ENCODE peak calls at places on chromosomes 16 and 17, in eight cellular contexts. U, R, Q, V, I, A, P and Z are unnamed samples.

GRCh38 chr16:62648256-62648655 is 612.0 kb upstream of the CDH8 start:
- DNase-seq in Q (no peak), R (no peak), P (no peak), V (no peak), I (no peak), A (no peak), U (no peak), Z (no peak)

GRCh38 chr16:89909777-89910716 is 8.6 kb upstream of the MC1R start:
- DNase-seq in V (peak; percentile 73), A (peak; percentile 69), P (peak; percentile 89), Q (no peak), U (peak; percentile 43), R (peak; percentile 91), I (no peak), Z (no peak)

GRCh38 chr16:2475413-2476344 is 752 bp downstream of the TBC1D24 start:
- DNase-seq in A (no peak), I (no peak), P (no peak), R (peak; percentile 61), Q (no peak), V (no peak), U (no peak), Z (no peak)

GRCh38 chr17:48441231-48441711 is 11.3 kb upstream of the SKAP1 start:
- DNase-seq in Q (no peak), I (no peak), A (no peak), R (no peak), U (no peak), V (peak; percentile 8), P (no peak), Z (no peak)

GRCh38 chr17:81102869-81103268 is 62.4 kb upstream of the PVALEF start:
- DNase-seq in P (no peak), R (no peak), U (no peak), I (no peak), V (no peak), Q (no peak), A (no peak), Z (no peak)

GRCh38 chr16:87127061-87127765 is 190.0 kb downstream of the C16orf95 start:
- DNase-seq in V (peak; percentile 70), R (no peak), Q (no peak), U (no peak), A (no peak), I (no peak), P (no peak), Z (no peak)

GRCh38 chr17:3590768-3591167 is 18.4 kb downstream of the TRPV1 start:
- DNase-seq in A (no peak), I (no peak), Q (no peak), P (no peak), U (no peak), V (no peak), R (no peak), Z (no peak)

GRCh38 chr16:67647681-67648080 is 2.7 kb downstream of the CARMIL2 start:
- DNase-seq in Q (no peak), P (peak; percentile 21), A (no peak), U (no peak), R (no peak), V (no peak), I (no peak), Z (no peak)

GRCh38 chr17:68778726-68779125 is 176.5 kb downstream of the ABCA8 start:
- DNase-seq in P (no peak), U (no peak), I (no peak), R (no peak), A (no peak), Q (no peak), V (no peak), Z (no peak)

GRCh38 chr16:6643083-6643686 is 689.5 kb upstream of the RBFOX1 start:
- DNase-seq in R (peak; percentile 68), Q (no peak), U (peak; percentile 2), P (no peak), A (peak; percentile 58), V (peak; percentile 35), I (peak; percentile 16), Z (peak; percentile 18)

GRCh38 chr17:82418001-82418986 is at the start of the genes HEXD and OGFOD3:
- DNase-seq in Q (no peak), A (peak; percentile 63), I (peak; percentile 40), V (peak; percentile 75), P (peak; percentile 91), U (peak; percentile 72), R (peak; percentile 92), Z (no peak)

GRCh38 chr17:39566092-39566491 is 41.6 kb downstream of the NEUROD2 start:
- DNase-seq in V (no peak), I (no peak), Q (no peak), P (no peak), A (no peak), U (no peak), R (no peak), Z (no peak)

GRCh38 chr16:84044108-84044488 is 1.5 kb upstream of the SLC38A8 start:
- DNase-seq in U (no peak), V (peak; percentile 14), Q (no peak), P (no peak), A (no peak), R (peak; percentile 72), I (no peak), Z (no peak)

GRCh38 chr17:3888343-3889171 is 4.3 kb downstream of the CAMKK1 start:
- DNase-seq in R (peak; percentile 87), U (no peak), A (peak; percentile 65), Q (no peak), I (peak; percentile 60), P (peak; percentile 90), V (peak; percentile 94), Z (no peak)

GRCh38 chr17:37737081-37737480 is 7.8 kb downstream of the HNF1B start:
- DNase-seq in R (no peak), U (no peak), Q (no peak), V (no peak), I (no peak), P (no peak), A (no peak), Z (no peak)

GRCh38 chr16:87254271-87254670 is 62.9 kb downstream of the C16orf95 start:
- DNase-seq in I (no peak), A (no peak), U (no peak), V (no peak), Q (no peak), R (no peak), P (no peak), Z (no peak)

GRCh38 chr17:5413682-5414081 is 5.8 kb downstream of the NUP88 start:
- DNase-seq in V (peak; percentile 93), R (no peak), A (no peak), P (no peak), U (no peak), I (peak; percentile 82), Q (no peak), Z (peak; percentile 95)

GRCh38 chr16:11627292-11627663 is 40.6 kb upstream of the LITAF start:
- DNase-seq in V (no peak), P (no peak), A (no peak), Q (no peak), I (no peak), U (no peak), R (no peak), Z (no peak)
- TF ChIP-seq CTCF in V (no peak), P (no peak), A (no peak), Q (no peak), I (no peak), U (no peak), R (no peak), Z (no peak)

GRCh38 chr17:8799851-8800212 is 667 bp upstream of the MFSD6L start:
- DNase-seq in Q (no peak), V (no peak), P (no peak), R (no peak), I (no peak), U (no peak), A (no peak), Z (no peak)

GRCh38 chr17:8798176-8799000 is 777 bp downstream of the MFSD6L start:
- DNase-seq in V (no peak), A (no peak), U (no peak), R (peak; percentile 42), I (no peak), P (no peak), Q (no peak), Z (no peak)

GRCh38 chr17:8797621-8798175 is 1.5 kb downstream of the MFSD6L start:
- DNase-seq in Q (no peak), I (no peak), V (no peak), U (no peak), A (no peak), P (no peak), R (no peak), Z (no peak)

GRCh38 chr17:8800656-8801055 is 1.5 kb upstream of the MFSD6L start:
- DNase-seq in Q (no peak), P (no peak), R (no peak), U (no peak), A (no peak), I (no peak), V (no peak), Z (no peak)

GRCh38 chr17:8799001-8799850 is at the start of gene MFSD6L:
- DNase-seq in I (no peak), A (no peak), V (peak; percentile 16), R (peak; percentile 91), P (no peak), Q (no peak), U (no peak), Z (no peak)
- H3K4me3 ChIP-seq in I (no peak within 1 kb of the TSS), A (no peak within 1 kb of the TSS), V (no peak within 1 kb of the TSS), R (peak within 1 kb of the TSS; percentile 77), P (no peak within 1 kb of the TSS), Q (no peak within 1 kb of the TSS), U (no peak within 1 kb of the TSS), Z (no peak within 1 kb of the TSS)

GRCh38 chr16:73011926-73012325 is 36.0 kb downstream of the ZFHX3 start:
- DNase-seq in U (no peak), A (no peak), Q (no peak), V (no peak), R (no peak), P (no peak), I (no peak), Z (no peak)
- TF ChIP-seq CTCF in U (no peak), A (no peak), Q (no peak), V (no peak), R (peak; percentile 14), P (peak; percentile 33), I (no peak), Z (no peak)

GRCh38 chr16:14072360-14072759 is 1.2 kb downstream of the MRTFB start:
- DNase-seq in I (no peak), A (no peak), R (no peak), Q (no peak), U (no peak), P (no peak), V (no peak), Z (no peak)
- H3K4me3 ChIP-seq in I (peak overlapping the region; percentile 80), A (peak overlapping the region; percentile 82), R (peak overlapping the region; percentile 95), Q (peak overlapping the region; percentile 100), U (no peak overlapping the region), P (peak overlapping the region; percentile 79), V (peak overlapping the region; percentile 94), Z (no peak overlapping the region)

GRCh38 chr16:82628741-82629140 is 2.0 kb downstream of the CDH13 start:
- DNase-seq in I (no peak), A (no peak), Q (no peak), U (no peak), P (no peak), R (no peak), V (no peak), Z (no peak)

GRCh38 chr16:82629441-82630027 is 2.8 kb downstream of the CDH13 start:
- DNase-seq in P (no peak), U (no peak), Q (no peak), V (peak; percentile 93), R (peak; percentile 52), A (no peak), I (peak; percentile 41), Z (no peak)

GRCh38 chr16:82621796-82622195 is 5.0 kb upstream of the CDH13 start:
- DNase-seq in A (no peak), V (no peak), U (no peak), R (peak; percentile 13), P (no peak), Q (no peak), I (no peak), Z (no peak)

GRCh38 chr16:82627811-82628339 is 1.1 kb downstream of the CDH13 start:
- DNase-seq in V (peak; percentile 41), R (peak; percentile 49), P (peak; percentile 71), A (no peak), I (no peak), Q (no peak), U (no peak), Z (no peak)

GRCh38 chr16:82625066-82625968 is 1.5 kb upstream of the CDH13 start:
- DNase-seq in A (no peak), I (no peak), Q (no peak), V (no peak), R (no peak), U (no peak), P (no peak), Z (no peak)
- TF ChIP-seq CTCF in A (no peak), I (no peak), Q (no peak), V (no peak), R (peak; percentile 10), U (no peak), P (no peak), Z (no peak)